ENCODE peak calls at places on chromosome 1, in seven cellular contexts. One of them, this sample, is unnamed.

GRCh38 chr1:53583903-53584210 is 124.7 kb downstream of the DMRTB1 start:
- DNase-seq in activated B cell treated with CpG ODN at 0.5 μM for 24 hours: no peak
- DNase-seq in uterus: no peak
- DNase-seq in heart left ventricle: no peak
- DNase-seq in GM10248: no peak
- DNase-seq in neural crest cell: no peak
- DNase-seq in Calu3: no peak
- DNase-seq in this sample: no peak

GRCh38 chr1:112637257-112638108 is 17.9 kb downstream of the CAPZA1 start:
- DNase-seq in activated B cell treated with CpG ODN at 0.5 μM for 24 hours: no peak
- DNase-seq in uterus: no peak
- DNase-seq in heart left ventricle: no peak
- DNase-seq in GM10248: no peak
- DNase-seq in neural crest cell: no peak
- DNase-seq in Calu3: peak; percentile 13
- DNase-seq in this sample: no peak

GRCh38 chr1:12518956-12519707 is 98.9 kb downstream of the DHRS3 start:
- DNase-seq in activated B cell treated with CpG ODN at 0.5 μM for 24 hours: no peak
- DNase-seq in uterus: peak; percentile 81
- DNase-seq in heart left ventricle: peak; percentile 84
- DNase-seq in GM10248: no peak
- DNase-seq in neural crest cell: no peak
- DNase-seq in Calu3: no peak
- DNase-seq in this sample: peak; percentile 39

GRCh38 chr1:53572061-53572801 is 113.0 kb downstream of the DMRTB1 start:
- DNase-seq in activated B cell treated with CpG ODN at 0.5 μM for 24 hours: no peak
- DNase-seq in uterus: no peak
- DNase-seq in heart left ventricle: no peak
- DNase-seq in GM10248: no peak
- DNase-seq in neural crest cell: no peak
- DNase-seq in Calu3: peak; percentile 8
- DNase-seq in this sample: no peak

GRCh38 chr1:11768821-11769220 is 6.8 kb downstream of the C1orf167 start:
- DNase-seq in activated B cell treated with CpG ODN at 0.5 μM for 24 hours: no peak
- DNase-seq in uterus: no peak
- DNase-seq in heart left ventricle: no peak
- DNase-seq in GM10248: no peak
- DNase-seq in neural crest cell: no peak
- DNase-seq in Calu3: no peak
- DNase-seq in this sample: no peak

GRCh38 chr1:112754116-112754628 is 39.0 kb upstream of the PPM1J start:
- DNase-seq in activated B cell treated with CpG ODN at 0.5 μM for 24 hours: no peak
- DNase-seq in uterus: no peak
- DNase-seq in heart left ventricle: no peak
- DNase-seq in GM10248: no peak
- DNase-seq in neural crest cell: no peak
- DNase-seq in Calu3: no peak
- DNase-seq in this sample: no peak

GRCh38 chr1:190453550-190453949 is 24.1 kb downstream of the BRINP3 start:
- DNase-seq in activated B cell treated with CpG ODN at 0.5 μM for 24 hours: no peak
- DNase-seq in uterus: no peak
- DNase-seq in heart left ventricle: no peak
- DNase-seq in GM10248: no peak
- DNase-seq in neural crest cell: no peak
- DNase-seq in Calu3: no peak
- DNase-seq in this sample: no peak

GRCh38 chr1:229339520-229339919 is 3.3 kb downstream of the CCSAP start:
- DNase-seq in activated B cell treated with CpG ODN at 0.5 μM for 24 hours: no peak
- DNase-seq in uterus: no peak
- DNase-seq in heart left ventricle: no peak
- DNase-seq in GM10248: no peak
- DNase-seq in neural crest cell: no peak
- DNase-seq in Calu3: no peak
- DNase-seq in this sample: no peak

GRCh38 chr1:246161626-246162025 is 345.5 kb downstream of the SMYD3 start:
- DNase-seq in activated B cell treated with CpG ODN at 0.5 μM for 24 hours: no peak
- DNase-seq in uterus: no peak
- DNase-seq in heart left ventricle: no peak
- DNase-seq in GM10248: no peak
- DNase-seq in neural crest cell: no peak
- DNase-seq in Calu3: no peak
- DNase-seq in this sample: no peak

GRCh38 chr1:186374313-186375151 is 521 bp downstream of the TPR start:
- DNase-seq in activated B cell treated with CpG ODN at 0.5 μM for 24 hours: no peak
- DNase-seq in uterus: no peak
- DNase-seq in heart left ventricle: peak; percentile 44
- DNase-seq in GM10248: peak; percentile 36
- DNase-seq in neural crest cell: no peak
- DNase-seq in Calu3: peak; percentile 28
- DNase-seq in this sample: peak; percentile 9

GRCh38 chr1:14323665-14324630 is 274.5 kb upstream of the KAZN start:
- DNase-seq in activated B cell treated with CpG ODN at 0.5 μM for 24 hours: no peak
- DNase-seq in uterus: no peak
- DNase-seq in heart left ventricle: no peak
- DNase-seq in GM10248: no peak
- DNase-seq in neural crest cell: no peak
- DNase-seq in Calu3: no peak
- DNase-seq in this sample: no peak

GRCh38 chr1:19010995-19011696 is 54.7 kb upstream of the IFFO2 start:
- DNase-seq in activated B cell treated with CpG ODN at 0.5 μM for 24 hours: no peak
- DNase-seq in uterus: peak; percentile 89
- DNase-seq in heart left ventricle: peak; percentile 66
- DNase-seq in GM10248: peak; percentile 69
- DNase-seq in neural crest cell: peak; percentile 22
- DNase-seq in Calu3: peak; percentile 79
- DNase-seq in this sample: no peak

GRCh38 chr1:85245456-85245855 is 14.0 kb downstream of the C1orf52 start:
- DNase-seq in activated B cell treated with CpG ODN at 0.5 μM for 24 hours: no peak
- DNase-seq in uterus: no peak
- DNase-seq in heart left ventricle: no peak
- DNase-seq in GM10248: no peak
- DNase-seq in neural crest cell: no peak
- DNase-seq in Calu3: no peak
- DNase-seq in this sample: no peak

GRCh38 chr1:145706282-145706681 is 886 bp downstream of the PDZK1 start:
- DNase-seq in activated B cell treated with CpG ODN at 0.5 μM for 24 hours: no peak
- DNase-seq in uterus: no peak
- DNase-seq in heart left ventricle: no peak
- DNase-seq in GM10248: no peak
- DNase-seq in neural crest cell: no peak
- DNase-seq in Calu3: peak; percentile 22
- DNase-seq in this sample: no peak

GRCh38 chr1:47332779-47333577 is 612 bp upstream of the CMPK1 start:
- DNase-seq in activated B cell treated with CpG ODN at 0.5 μM for 24 hours: no peak
- DNase-seq in uterus: no peak
- DNase-seq in heart left ventricle: no peak
- DNase-seq in GM10248: no peak
- DNase-seq in neural crest cell: no peak
- DNase-seq in Calu3: no peak
- DNase-seq in this sample: no peak

GRCh38 chr1:92108631-92109030 is 28.5 kb downstream of the BTBD8 start:
- DNase-seq in activated B cell treated with CpG ODN at 0.5 μM for 24 hours: no peak
- DNase-seq in uterus: no peak
- DNase-seq in heart left ventricle: no peak
- DNase-seq in GM10248: no peak
- DNase-seq in neural crest cell: no peak
- DNase-seq in Calu3: no peak
- DNase-seq in this sample: no peak

GRCh38 chr1:37255111-37255795 is 219.1 kb upstream of the ZC3H12A start:
- DNase-seq in activated B cell treated with CpG ODN at 0.5 μM for 24 hours: no peak
- DNase-seq in uterus: no peak
- DNase-seq in heart left ventricle: no peak
- DNase-seq in GM10248: peak; percentile 36
- DNase-seq in neural crest cell: peak; percentile 58
- DNase-seq in Calu3: peak; percentile 34
- DNase-seq in this sample: peak; percentile 97

GRCh38 chr1:34213976-34214375 is 37.3 kb downstream of the C1orf94 start:
- DNase-seq in activated B cell treated with CpG ODN at 0.5 μM for 24 hours: no peak
- DNase-seq in uterus: no peak
- DNase-seq in heart left ventricle: no peak
- DNase-seq in GM10248: no peak
- DNase-seq in neural crest cell: no peak
- DNase-seq in Calu3: no peak
- DNase-seq in this sample: no peak

GRCh38 chr1:2540816-2541492 is 10.9 kb upstream of the HES5 start:
- DNase-seq in activated B cell treated with CpG ODN at 0.5 μM for 24 hours: no peak
- DNase-seq in uterus: no peak
- DNase-seq in heart left ventricle: no peak
- DNase-seq in GM10248: no peak
- DNase-seq in neural crest cell: peak; percentile 58
- DNase-seq in Calu3: no peak
- DNase-seq in this sample: peak; percentile 67

GRCh38 chr1:41523071-41523470 is 38.6 kb upstream of the EDN2 start:
- DNase-seq in activated B cell treated with CpG ODN at 0.5 μM for 24 hours: no peak
- DNase-seq in uterus: no peak
- DNase-seq in heart left ventricle: no peak
- DNase-seq in GM10248: no peak
- DNase-seq in neural crest cell: no peak
- DNase-seq in Calu3: no peak
- DNase-seq in this sample: no peak

GRCh38 chr1:210250665-210250997 is 18.0 kb downstream of the SERTAD4 start:
- DNase-seq in activated B cell treated with CpG ODN at 0.5 μM for 24 hours: no peak
- DNase-seq in uterus: no peak
- DNase-seq in heart left ventricle: peak; percentile 49
- DNase-seq in GM10248: no peak
- DNase-seq in neural crest cell: peak; percentile 31
- DNase-seq in Calu3: peak; percentile 39
- DNase-seq in this sample: peak; percentile 66

GRCh38 chr1:101285922-101286568 is 49.2 kb downstream of the S1PR1 start:
- DNase-seq in activated B cell treated with CpG ODN at 0.5 μM for 24 hours: no peak
- DNase-seq in uterus: no peak
- DNase-seq in heart left ventricle: no peak
- DNase-seq in GM10248: no peak
- DNase-seq in neural crest cell: no peak
- DNase-seq in Calu3: no peak
- DNase-seq in this sample: no peak

GRCh38 chr1:91958926-91959325 is 9.7 kb downstream of the BRDT start:
- DNase-seq in activated B cell treated with CpG ODN at 0.5 μM for 24 hours: no peak
- DNase-seq in uterus: no peak
- DNase-seq in heart left ventricle: no peak
- DNase-seq in GM10248: no peak
- DNase-seq in neural crest cell: no peak
- DNase-seq in Calu3: no peak
- DNase-seq in this sample: no peak

GRCh38 chr1:157968503-157968902 is 24.9 kb upstream of the KIRREL1 start:
- DNase-seq in activated B cell treated with CpG ODN at 0.5 μM for 24 hours: no peak
- DNase-seq in uterus: peak; percentile 34
- DNase-seq in heart left ventricle: peak; percentile 59
- DNase-seq in GM10248: no peak
- DNase-seq in neural crest cell: no peak
- DNase-seq in Calu3: peak; percentile 61
- DNase-seq in this sample: no peak

GRCh38 chr1:54124472-54124871 is 28.3 kb downstream of the CDCP2 start:
- DNase-seq in activated B cell treated with CpG ODN at 0.5 μM for 24 hours: no peak
- DNase-seq in uterus: no peak
- DNase-seq in heart left ventricle: no peak
- DNase-seq in GM10248: no peak
- DNase-seq in neural crest cell: no peak
- DNase-seq in Calu3: peak; percentile 40
- DNase-seq in this sample: no peak

GRCh38 chr1:24329797-24330543 is 10.8 kb downstream of the GRHL3 start:
- DNase-seq in activated B cell treated with CpG ODN at 0.5 μM for 24 hours: no peak
- DNase-seq in uterus: no peak
- DNase-seq in heart left ventricle: no peak
- DNase-seq in GM10248: no peak
- DNase-seq in neural crest cell: no peak
- DNase-seq in Calu3: no peak
- DNase-seq in this sample: no peak

GRCh38 chr1:237877628-237878027 is 13.1 kb downstream of the ZP4 start:
- DNase-seq in activated B cell treated with CpG ODN at 0.5 μM for 24 hours: no peak
- DNase-seq in uterus: no peak
- DNase-seq in heart left ventricle: no peak
- DNase-seq in GM10248: no peak
- DNase-seq in neural crest cell: no peak
- DNase-seq in Calu3: no peak
- DNase-seq in this sample: no peak
- TF ChIP-seq CTCF in activated B cell treated with CpG ODN at 0.5 μM for 24 hours: no peak
- TF ChIP-seq CTCF in uterus: no peak
- TF ChIP-seq CTCF in heart left ventricle: no peak
- TF ChIP-seq CTCF in GM10248: no peak
- TF ChIP-seq CTCF in neural crest cell: no peak
- TF ChIP-seq CTCF in Calu3: no peak
- TF ChIP-seq CTCF in this sample: no peak

GRCh38 chr1:20751462-20751990 is 19.0 kb upstream of the SH2D5 start:
- DNase-seq in activated B cell treated with CpG ODN at 0.5 μM for 24 hours: no peak
- DNase-seq in uterus: no peak
- DNase-seq in heart left ventricle: no peak
- DNase-seq in GM10248: no peak
- DNase-seq in neural crest cell: no peak
- DNase-seq in Calu3: no peak
- DNase-seq in this sample: no peak
- TF ChIP-seq CTCF in activated B cell treated with CpG ODN at 0.5 μM for 24 hours: no peak
- TF ChIP-seq CTCF in uterus: no peak
- TF ChIP-seq CTCF in heart left ventricle: no peak
- TF ChIP-seq CTCF in GM10248: no peak
- TF ChIP-seq CTCF in neural crest cell: no peak
- TF ChIP-seq CTCF in Calu3: no peak
- TF ChIP-seq CTCF in this sample: no peak

GRCh38 chr1:25754421-25755195 is 45.4 kb upstream of the SELENON start:
- DNase-seq in activated B cell treated with CpG ODN at 0.5 μM for 24 hours: no peak
- DNase-seq in uterus: no peak
- DNase-seq in heart left ventricle: no peak
- DNase-seq in GM10248: no peak
- DNase-seq in neural crest cell: no peak
- DNase-seq in Calu3: no peak
- DNase-seq in this sample: no peak
- TF ChIP-seq CTCF in activated B cell treated with CpG ODN at 0.5 μM for 24 hours: no peak
- TF ChIP-seq CTCF in uterus: no peak
- TF ChIP-seq CTCF in heart left ventricle: no peak
- TF ChIP-seq CTCF in GM10248: peak; percentile 13
- TF ChIP-seq CTCF in neural crest cell: no peak
- TF ChIP-seq CTCF in Calu3: no peak
- TF ChIP-seq CTCF in this sample: no peak

GRCh38 chr1:159884296-159884695 is 15.7 kb downstream of the CFAP45 start:
- DNase-seq in activated B cell treated with CpG ODN at 0.5 μM for 24 hours: no peak
- DNase-seq in uterus: no peak
- DNase-seq in heart left ventricle: no peak
- DNase-seq in GM10248: no peak
- DNase-seq in neural crest cell: no peak
- DNase-seq in Calu3: no peak
- DNase-seq in this sample: no peak

GRCh38 chr1:159891275-159892157 is 8.4 kb downstream of the CFAP45 start:
- DNase-seq in activated B cell treated with CpG ODN at 0.5 μM for 24 hours: peak; percentile 54
- DNase-seq in uterus: peak; percentile 77
- DNase-seq in heart left ventricle: peak; percentile 86
- DNase-seq in GM10248: peak; percentile 71
- DNase-seq in neural crest cell: peak; percentile 28
- DNase-seq in Calu3: peak; percentile 91
- DNase-seq in this sample: peak; percentile 44

GRCh38 chr1:159889202-159889601 is 10.8 kb downstream of the CFAP45 start:
- DNase-seq in activated B cell treated with CpG ODN at 0.5 μM for 24 hours: no peak
- DNase-seq in uterus: no peak
- DNase-seq in heart left ventricle: no peak
- DNase-seq in GM10248: no peak
- DNase-seq in neural crest cell: no peak
- DNase-seq in Calu3: no peak
- DNase-seq in this sample: no peak

GRCh38 chr1:159892944-159893343 is 7.0 kb downstream of the CFAP45 start:
- DNase-seq in activated B cell treated with CpG ODN at 0.5 μM for 24 hours: no peak
- DNase-seq in uterus: no peak
- DNase-seq in heart left ventricle: no peak
- DNase-seq in GM10248: no peak
- DNase-seq in neural crest cell: no peak
- DNase-seq in Calu3: peak; percentile 40
- DNase-seq in this sample: no peak

GRCh38 chr1:159889821-159890252 is 10.1 kb downstream of the CFAP45 start:
- DNase-seq in activated B cell treated with CpG ODN at 0.5 μM for 24 hours: no peak
- DNase-seq in uterus: peak; percentile 54
- DNase-seq in heart left ventricle: peak; percentile 61
- DNase-seq in GM10248: peak; percentile 85
- DNase-seq in neural crest cell: no peak
- DNase-seq in Calu3: peak; percentile 30
- DNase-seq in this sample: no peak
- TF ChIP-seq CTCF in activated B cell treated with CpG ODN at 0.5 μM for 24 hours: no peak
- TF ChIP-seq CTCF in uterus: no peak
- TF ChIP-seq CTCF in heart left ventricle: no peak
- TF ChIP-seq CTCF in GM10248: no peak
- TF ChIP-seq CTCF in neural crest cell: no peak
- TF ChIP-seq CTCF in Calu3: no peak
- TF ChIP-seq CTCF in this sample: no peak